ENCODE peak calls at places on chromosomes 6 and 20, in five cellular contexts. Z is stimulated activated CD8-positive, alpha-beta memory T cell treated with anti-CD3 and anti-CD28 coated beads, Interleukin-4, amount 100 ng/mL, for 1 hour; G is iPS DF 6.9; M is NCI-H1930; K is left cardiac atrium. C is an unnamed sample.

GRCh38 chr6:28226460-28226859 is 1.4 kb downstream of the ZSCAN9 start:
- DNase-seq in Z (no peak), G (no peak), M (no peak), K (no peak), C (no peak)

GRCh38 chr6:22253955-22254655 is 42.7 kb downstream of the PRL start:
- DNase-seq in Z (no peak), G (no peak), M (no peak), K (no peak), C (no peak)

GRCh38 chr6:36312854-36313627 is 23.6 kb downstream of the BNIP5 start:
- DNase-seq in Z (no peak), G (no peak), M (no peak), K (no peak), C (no peak)

GRCh38 chr6:14286144-14286543 is 168.6 kb downstream of the CD83 start:
- DNase-seq in Z (no peak), G (no peak), M (no peak), K (no peak), C (no peak)

GRCh38 chr6:82458147-82458546 is 94.5 kb downstream of the TPBG start:
- DNase-seq in Z (no peak), G (no peak), M (no peak), K (no peak), C (no peak)

GRCh38 chr6:130215526-130215925 is 7.2 kb downstream of the SAMD3 start:
- DNase-seq in Z (peak; percentile 8), G (no peak), M (no peak), K (no peak), C (no peak)

GRCh38 chr6:135393289-135393688 is 104.3 kb downstream of the AHI1 start:
- DNase-seq in Z (no peak), G (no peak), M (no peak), K (no peak), C (no peak)

GRCh38 chr6:158573542-158573931 is 13.6 kb downstream of the TMEM181 start:
- DNase-seq in Z (no peak), G (no peak), M (no peak), K (no peak), C (no peak)

GRCh38 chr20:38473353-38473795 is 731 bp downstream of the RALGAPB start:
- DNase-seq in Z (no peak), G (no peak), M (no peak), K (no peak), C (no peak)

GRCh38 chr6:130161627-130162404 is 60.9 kb downstream of the SAMD3 start:
- DNase-seq in Z (no peak), G (no peak), M (no peak), K (peak; percentile 26), C (no peak)

C was measured in endothelial cell.